ENCODE peak calls at places on chromosome 1, in ten cellular contexts. B is fibroblast of mammary gland; A is activated CD4-positive, alpha-beta T cell treated with anti-CD3 and anti-CD28 coated beads for 36 hours; Z is KBM-7; S is A549; Q is osteoblast; U is fibroblast of lung; V is M059J; F is dorsolateral prefrontal cortex; D is HT-29. K is an unnamed sample.

GRCh38 chr1:93988634-93989350 is 79.6 kb upstream of the GCLM start:
- DNase-seq in B (peak), A (no peak), Z (no peak), S (no peak), Q (peak), U (peak), V (peak), F (no peak), D (no peak), K (no peak)

GRCh38 chr1:203216274-203217138 is 13.0 kb downstream of the CHIT1 start:
- DNase-seq in B (peak), A (peak), Z (peak), S (peak), Q (peak), U (peak), V (peak), F (peak), D (peak), K (peak)

GRCh38 chr1:178388398-178389161 is 108.2 kb downstream of the CLEC20A start:
- DNase-seq in B (peak), A (no peak), Z (no peak), S (no peak), Q (no peak), U (peak), V (peak), F (no peak), D (no peak), K (no peak)

GRCh38 chr1:241647658-241648057 is 4.4 kb upstream of the WDR64 start:
- DNase-seq in B (peak), A (no peak), Z (no peak), S (no peak), Q (peak), U (no peak), V (peak), F (no peak), D (no peak), K (no peak)

GRCh38 chr1:222369991-222370910 is 177.7 kb downstream of the HHIPL2 start:
- DNase-seq in B (peak), A (no peak), Z (no peak), S (no peak), Q (peak), U (peak), V (peak), F (no peak), D (no peak), K (no peak)

GRCh38 chr1:55506686-55507577 is 291.8 kb upstream of the USP24 start:
- DNase-seq in B (peak), A (no peak), Z (no peak), S (peak), Q (peak), U (peak), V (peak), F (no peak), D (no peak), K (no peak)

GRCh38 chr1:189678779-189679178 is 798.9 kb downstream of the BRINP3 start:
- DNase-seq in B (no peak), A (no peak), Z (no peak), S (no peak), Q (no peak), U (no peak), V (no peak), F (no peak), D (no peak), K (no peak)

GRCh38 chr1:54230507-54231339 is 30.8 kb downstream of the MRPL37 start:
- DNase-seq in B (no peak), A (peak), Z (no peak), S (no peak), Q (peak), U (no peak), V (no peak), F (no peak), D (no peak), K (peak)

GRCh38 chr1:8822383-8823294 is 5.2 kb upstream of the RERE start:
- DNase-seq in B (peak), A (no peak), Z (peak), S (no peak), Q (peak), U (peak), V (peak), F (no peak), D (peak), K (peak)

GRCh38 chr1:67898033-67898726 is 64.9 kb upstream of the GNG12 start:
- DNase-seq in B (no peak), A (no peak), Z (no peak), S (no peak), Q (no peak), U (no peak), V (peak), F (no peak), D (no peak), K (no peak)

GRCh38 chr1:56506951-56507437 is 72.4 kb downstream of the PLPP3 start:
- DNase-seq in B (no peak), A (no peak), Z (no peak), S (no peak), Q (no peak), U (no peak), V (no peak), F (no peak), D (no peak), K (no peak)

GRCh38 chr1:24443241-24443656 is 27.6 kb downstream of the NIPAL3 start:
- DNase-seq in B (no peak), A (no peak), Z (no peak), S (no peak), Q (no peak), U (peak), V (no peak), F (no peak), D (no peak), K (no peak)

GRCh38 chr1:202333861-202334260 is 7.9 kb downstream of the UBE2T start:
- DNase-seq in B (no peak), A (no peak), Z (no peak), S (no peak), Q (no peak), U (no peak), V (no peak), F (no peak), D (no peak), K (no peak)

GRCh38 chr1:43885311-43885801 is 48.2 kb upstream of the ARTN start:
- DNase-seq in B (no peak), A (no peak), Z (no peak), S (no peak), Q (no peak), U (no peak), V (no peak), F (no peak), D (no peak), K (no peak)

K was measured in activated effector memory CD4-positive, alpha-beta T cell treated with anti-CD3 and anti-CD28 coated beads, Interleukin-2, amount 50 U/mL, for 16 hours.